ENCODE peak calls at places on chromosomes 2 and 18, in five cellular contexts. One of them, this sample, is unnamed.

GRCh38 chr2:129256642-129257041 is 722.8 kb upstream of the RAB6C start:
- DNase-seq in stomach: no peak
- DNase-seq in transverse colon: no peak
- DNase-seq in ovary: no peak
- DNase-seq in suprapubic skin: no peak
- DNase-seq in this sample: peak; percentile 8

GRCh38 chr2:8004250-8004681 is 677.6 kb upstream of the ID2 start:
- DNase-seq in stomach: no peak
- DNase-seq in transverse colon: peak; percentile 48
- DNase-seq in ovary: no peak
- DNase-seq in suprapubic skin: no peak
- DNase-seq in this sample: no peak

GRCh38 chr2:20141806-20142205 is 83.1 kb downstream of the SDC1 start:
- DNase-seq in stomach: no peak
- DNase-seq in transverse colon: no peak
- DNase-seq in ovary: no peak
- DNase-seq in suprapubic skin: peak; percentile 54
- DNase-seq in this sample: no peak

GRCh38 chr2:178193823-178194599 is at the start of gene OSBPL6:
- DNase-seq in stomach: peak; percentile 81
- DNase-seq in transverse colon: peak; percentile 82
- DNase-seq in ovary: peak; percentile 83
- DNase-seq in suprapubic skin: peak; percentile 83
- DNase-seq in this sample: no peak

GRCh38 chr2:9166579-9167392 is 39.8 kb upstream of the ASAP2 start:
- DNase-seq in stomach: no peak
- DNase-seq in transverse colon: no peak
- DNase-seq in ovary: no peak
- DNase-seq in suprapubic skin: no peak
- DNase-seq in this sample: no peak

GRCh38 chr2:137123241-137123640 is 357.9 kb downstream of the THSD7B start:
- DNase-seq in stomach: no peak
- DNase-seq in transverse colon: no peak
- DNase-seq in ovary: no peak
- DNase-seq in suprapubic skin: no peak
- DNase-seq in this sample: no peak

GRCh38 chr2:144215701-144216675 is 303.9 kb downstream of the ZEB2 start:
- DNase-seq in stomach: no peak
- DNase-seq in transverse colon: no peak
- DNase-seq in ovary: no peak
- DNase-seq in suprapubic skin: no peak
- DNase-seq in this sample: no peak

GRCh38 chr18:39841133-39842041 is 2113.6 kb upstream of the PIK3C3 start:
- DNase-seq in stomach: peak; percentile 27
- DNase-seq in transverse colon: peak; percentile 41
- DNase-seq in ovary: peak; percentile 45
- DNase-seq in suprapubic skin: no peak
- DNase-seq in this sample: no peak

GRCh38 chr18:63963610-63964256 is 6.1 kb upstream of the SERPINB8 start:
- DNase-seq in stomach: peak; percentile 57
- DNase-seq in transverse colon: peak; percentile 66
- DNase-seq in ovary: no peak
- DNase-seq in suprapubic skin: no peak
- DNase-seq in this sample: no peak

GRCh38 chr18:31100598-31101147 is 1.5 kb downstream of the DSC2 start:
- DNase-seq in stomach: no peak
- DNase-seq in transverse colon: peak; percentile 56
- DNase-seq in ovary: peak; percentile 15
- DNase-seq in suprapubic skin: no peak
- DNase-seq in this sample: no peak
- H3K27ac ChIP-seq in stomach: peak overlapping the region; percentile 88
- H3K27ac ChIP-seq in transverse colon: peak overlapping the region; percentile 97
- H3K27ac ChIP-seq in ovary: no peak overlapping the region
- H3K27ac ChIP-seq in suprapubic skin: peak overlapping the region; percentile 95
- H3K27ac ChIP-seq in this sample: peak overlapping the region; percentile 64

DNA sequence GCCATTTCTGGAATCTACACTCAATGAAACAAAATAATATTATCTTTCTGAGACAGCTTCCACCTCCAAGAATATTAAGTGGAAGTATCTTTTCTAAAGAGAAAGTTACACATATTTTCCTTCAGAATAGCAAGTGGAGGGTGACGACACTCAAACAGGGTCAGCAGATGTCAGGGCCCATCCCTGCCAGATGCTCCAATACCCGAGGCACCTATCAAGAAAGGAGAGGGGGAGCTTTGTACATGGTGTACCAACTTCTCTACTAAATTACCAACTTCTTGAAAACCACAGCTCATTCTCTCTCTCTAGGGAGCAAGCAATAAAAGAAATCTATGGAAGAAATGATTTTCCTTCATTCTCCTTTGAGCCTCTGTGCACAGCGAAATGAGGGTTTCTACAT is 882.6 kb upstream of the CHAC2 start:
- DNase-seq in stomach: no peak
- DNase-seq in transverse colon: no peak
- DNase-seq in ovary: no peak
- DNase-seq in suprapubic skin: no peak
- DNase-seq in this sample: no peak
- TF ChIP-seq EP300 in stomach: no peak
- TF ChIP-seq EP300 in transverse colon: no peak
- TF ChIP-seq EP300 in ovary: no peak
- TF ChIP-seq EP300 in suprapubic skin: no peak
- TF ChIP-seq EP300 in this sample: no peak

GRCh38 chr2:99512081-99512480 is 22.3 kb upstream of the REV1 start:
- DNase-seq in stomach: no peak
- DNase-seq in transverse colon: no peak
- DNase-seq in ovary: no peak
- DNase-seq in suprapubic skin: no peak
- DNase-seq in this sample: no peak

GRCh38 chr2:99514357-99514756 is 24.5 kb upstream of the REV1 start:
- DNase-seq in stomach: no peak
- DNase-seq in transverse colon: no peak
- DNase-seq in ovary: no peak
- DNase-seq in suprapubic skin: no peak
- DNase-seq in this sample: no peak
- H3K27ac ChIP-seq in stomach: no peak overlapping the region
- H3K27ac ChIP-seq in transverse colon: no peak overlapping the region
- H3K27ac ChIP-seq in ovary: no peak overlapping the region
- H3K27ac ChIP-seq in suprapubic skin: no peak overlapping the region
- H3K27ac ChIP-seq in this sample: peak overlapping the region; percentile 42

GRCh38 chr2:229869226-229869625 is 52.6 kb downstream of the TRIP12 start:
- DNase-seq in stomach: no peak
- DNase-seq in transverse colon: no peak
- DNase-seq in ovary: no peak
- DNase-seq in suprapubic skin: no peak
- DNase-seq in this sample: no peak
- TF ChIP-seq EP300 in stomach: no peak
- TF ChIP-seq EP300 in transverse colon: no peak
- TF ChIP-seq EP300 in ovary: no peak
- TF ChIP-seq EP300 in suprapubic skin: no peak
- TF ChIP-seq EP300 in this sample: no peak

GRCh38 chr2:219645631-219646527 is 18.4 kb downstream of the SLC4A3 start:
- DNase-seq in stomach: no peak
- DNase-seq in transverse colon: no peak
- DNase-seq in ovary: peak; percentile 67
- DNase-seq in suprapubic skin: peak; percentile 40
- DNase-seq in this sample: no peak
- H3K27ac ChIP-seq in stomach: no peak overlapping the region
- H3K27ac ChIP-seq in transverse colon: no peak overlapping the region
- H3K27ac ChIP-seq in ovary: peak overlapping the region; percentile 36
- H3K27ac ChIP-seq in suprapubic skin: no peak overlapping the region
- H3K27ac ChIP-seq in this sample: peak overlapping the region; percentile 39

GRCh38 chr18:54255141-54255540 is 14.2 kb upstream of the POLI start:
- DNase-seq in stomach: no peak
- DNase-seq in transverse colon: no peak
- DNase-seq in ovary: no peak
- DNase-seq in suprapubic skin: no peak
- DNase-seq in this sample: no peak

GRCh38 chr18:54254265-54254758 is 15.0 kb upstream of the POLI start:
- DNase-seq in stomach: no peak
- DNase-seq in transverse colon: no peak
- DNase-seq in ovary: no peak
- DNase-seq in suprapubic skin: no peak
- DNase-seq in this sample: no peak

GRCh38 chr18:54247488-54248175 is 21.7 kb upstream of the POLI start:
- DNase-seq in stomach: no peak
- DNase-seq in transverse colon: no peak
- DNase-seq in ovary: no peak
- DNase-seq in suprapubic skin: no peak
- DNase-seq in this sample: no peak

GRCh38 chr18:54251606-54252400 is 17.5 kb upstream of the POLI start:
- DNase-seq in stomach: no peak
- DNase-seq in transverse colon: no peak
- DNase-seq in ovary: no peak
- DNase-seq in suprapubic skin: no peak
- DNase-seq in this sample: no peak

DNA sequence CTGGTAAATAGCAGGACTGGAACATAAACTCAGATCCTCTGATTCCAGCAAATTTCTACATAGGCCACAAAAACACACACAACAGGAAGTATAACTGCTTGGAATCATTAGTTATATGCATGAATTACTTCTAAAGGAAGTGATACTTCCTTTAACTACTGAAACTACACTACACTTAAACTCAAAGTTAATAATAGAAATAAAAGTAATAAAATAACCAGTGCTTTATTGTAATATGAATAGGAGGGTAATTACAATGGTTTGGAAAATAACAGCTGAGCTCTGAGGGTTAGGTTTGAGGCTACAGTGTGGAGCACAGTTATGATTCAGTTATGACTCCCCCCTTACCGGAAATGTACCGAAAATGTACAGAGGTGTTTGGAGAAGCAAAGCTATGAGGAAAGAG is 18.5 kb upstream of the POLI start:
- DNase-seq in stomach: no peak
- DNase-seq in transverse colon: no peak
- DNase-seq in ovary: no peak
- DNase-seq in suprapubic skin: no peak
- DNase-seq in this sample: no peak
- TF ChIP-seq EP300 in stomach: no peak
- TF ChIP-seq EP300 in transverse colon: no peak
- TF ChIP-seq EP300 in ovary: no peak
- TF ChIP-seq EP300 in suprapubic skin: no peak
- TF ChIP-seq EP300 in this sample: no peak

This sample was measured in esophagus muscularis mucosa.